ENCODE peak calls at places on chromosomes 12 and 14, in five cellular contexts. One of them, this sample, is unnamed.

GRCh38 chr12:91397866-91398532 is 215.4 kb upstream of the DCN start:
- DNase-seq in GM12891: no peak
- DNase-seq in H1: no peak
- DNase-seq in K562: no peak
- DNase-seq in HepG2: no peak
- DNase-seq in this sample: no peak

GRCh38 chr14:89794096-89794495 is 160.4 kb downstream of the EFCAB11 start:
- DNase-seq in K562: no peak
- DNase-seq in HepG2: no peak
- DNase-seq in H1: no peak
- DNase-seq in GM12891: no peak
- DNase-seq in this sample: no peak

GRCh38 chr12:1634590-1635191 is 5.7 kb downstream of the WNT5B start:
- DNase-seq in K562: peak
- DNase-seq in GM12891: peak
- DNase-seq in HepG2: peak
- DNase-seq in H1: peak
- DNase-seq in this sample: peak

GRCh38 chr14:59925797-59926196 is 5.9 kb downstream of the LRRC9 start:
- DNase-seq in K562: no peak
- DNase-seq in GM12891: no peak
- DNase-seq in HepG2: no peak
- DNase-seq in H1: no peak
- DNase-seq in this sample: no peak

GRCh38 chr14:94305620-94306019 is 12.6 kb upstream of the SERPINA10 start:
- DNase-seq in HepG2: no peak
- DNase-seq in GM12891: no peak
- DNase-seq in H1: no peak
- DNase-seq in K562: no peak
- DNase-seq in this sample: no peak

GRCh38 chr14:61213116-61213720 is 67.9 kb downstream of the TMEM30B start:
- DNase-seq in K562: no peak
- DNase-seq in HepG2: no peak
- DNase-seq in GM12891: no peak
- DNase-seq in H1: no peak
- DNase-seq in this sample: no peak

GRCh38 chr12:111034911-111035577 is 114.7 kb upstream of the MYL2 start:
- DNase-seq in K562: no peak
- DNase-seq in H1: no peak
- DNase-seq in GM12891: no peak
- DNase-seq in HepG2: no peak
- DNase-seq in this sample: no peak

GRCh38 chr14:61524211-61524806 is 171.0 kb upstream of the HIF1A start:
- DNase-seq in HepG2: peak
- DNase-seq in GM12891: no peak
- DNase-seq in K562: no peak
- DNase-seq in H1: no peak
- DNase-seq in this sample: no peak

GRCh38 chr12:8466171-8466692 is 10.5 kb downstream of the CLEC6A start:
- DNase-seq in K562: no peak
- DNase-seq in HepG2: no peak
- DNase-seq in H1: no peak
- DNase-seq in GM12891: no peak
- DNase-seq in this sample: no peak

GRCh38 chr14:81435578-81436295 is 35.6 kb upstream of the STON2 start:
- DNase-seq in H1: no peak
- DNase-seq in HepG2: peak
- DNase-seq in K562: peak
- DNase-seq in GM12891: peak
- DNase-seq in this sample: peak

GRCh38 chr12:57993030-57993429 is 51.7 kb downstream of the ATP23 start:
- DNase-seq in HepG2: no peak
- DNase-seq in K562: no peak
- DNase-seq in GM12891: no peak
- DNase-seq in H1: no peak
- DNase-seq in this sample: no peak

GRCh38 chr12:124695861-124696260 is 128.4 kb upstream of the NCOR2 start:
- DNase-seq in H1: no peak
- DNase-seq in GM12891: no peak
- DNase-seq in HepG2: no peak
- DNase-seq in K562: no peak
- DNase-seq in this sample: no peak

GRCh38 chr14:103161054-103161397 is 37.8 kb downstream of the TNFAIP2 start:
- DNase-seq in H1: no peak
- DNase-seq in HepG2: no peak
- DNase-seq in GM12891: no peak
- DNase-seq in K562: no peak
- DNase-seq in this sample: no peak
- TF ChIP-seq TAF1 in H1: no peak
- TF ChIP-seq TAF1 in HepG2: no peak
- TF ChIP-seq TAF1 in GM12891: no peak
- TF ChIP-seq TAF1 in K562: no peak
- TF ChIP-seq TAF1 in this sample: no peak

DNA sequence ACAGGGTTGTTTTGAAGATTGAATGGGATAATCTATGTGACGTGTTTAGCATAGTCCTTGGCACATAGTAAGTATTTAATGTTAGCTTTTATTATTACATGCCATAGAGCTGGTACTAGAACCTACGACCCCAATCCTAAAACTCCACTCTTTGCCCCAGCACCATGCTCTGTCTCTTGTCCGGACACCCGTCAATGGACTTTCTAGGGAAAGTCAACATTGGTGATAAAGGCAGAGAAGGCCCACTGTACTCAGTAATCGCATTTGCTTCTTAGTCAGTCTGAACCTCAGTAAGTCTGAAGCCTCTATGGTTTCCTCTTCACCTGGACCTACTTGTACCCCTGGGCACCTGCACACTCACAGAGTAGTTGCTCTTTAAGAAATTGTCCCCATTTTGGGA is 153.1 kb upstream of the PRMT8 start:
- DNase-seq in GM12891: no peak
- DNase-seq in K562: no peak
- DNase-seq in H1: no peak
- DNase-seq in HepG2: no peak
- DNase-seq in this sample: no peak
- TF ChIP-seq POLR2A in GM12891: no peak
- TF ChIP-seq POLR2A in K562: no peak
- TF ChIP-seq POLR2A in H1: no peak
- TF ChIP-seq POLR2A in HepG2: no peak
- TF ChIP-seq POLR2A in this sample: no peak

GRCh38 chr14:65225299-65226159 is 123.2 kb upstream of the MAX start:
- DNase-seq in K562: no peak
- DNase-seq in HepG2: no peak
- DNase-seq in GM12891: no peak
- DNase-seq in H1: no peak
- DNase-seq in this sample: no peak

GRCh38 chr14:65226824-65227604 is 124.7 kb upstream of the MAX start:
- DNase-seq in H1: no peak
- DNase-seq in K562: no peak
- DNase-seq in GM12891: no peak
- DNase-seq in HepG2: peak
- DNase-seq in this sample: no peak

GRCh38 chr14:65222434-65222833 is 120.1 kb upstream of the MAX start:
- DNase-seq in HepG2: no peak
- DNase-seq in H1: peak
- DNase-seq in GM12891: peak
- DNase-seq in K562: peak
- DNase-seq in this sample: peak

GRCh38 chr14:65223636-65224035 is 121.3 kb upstream of the MAX start:
- DNase-seq in GM12891: no peak
- DNase-seq in H1: no peak
- DNase-seq in K562: no peak
- DNase-seq in HepG2: no peak
- DNase-seq in this sample: no peak

GRCh38 chr14:65224799-65225198 is 122.5 kb upstream of the MAX start:
- DNase-seq in HepG2: no peak
- DNase-seq in GM12891: no peak
- DNase-seq in K562: no peak
- DNase-seq in H1: no peak
- DNase-seq in this sample: no peak
- TF ChIP-seq TAF1 in HepG2: no peak
- TF ChIP-seq TAF1 in GM12891: no peak
- TF ChIP-seq TAF1 in K562: no peak
- TF ChIP-seq TAF1 in H1: no peak
- TF ChIP-seq TAF1 in this sample: no peak

GRCh38 chr12:120725659-120726509 is at the start of gene ACADS:
- DNase-seq in HepG2: peak
- DNase-seq in GM12891: peak
- DNase-seq in K562: peak
- DNase-seq in H1: no peak
- DNase-seq in this sample: peak
- TF ChIP-seq POLR2A in HepG2: peak
- TF ChIP-seq POLR2A in GM12891: peak
- TF ChIP-seq POLR2A in K562: peak
- TF ChIP-seq POLR2A in H1: peak
- TF ChIP-seq POLR2A in this sample: peak

GRCh38 chr12:27781680-27782079 is 1.6 kb upstream of the MANSC4 start:
- DNase-seq in H1: no peak
- DNase-seq in K562: no peak
- DNase-seq in HepG2: no peak
- DNase-seq in GM12891: no peak
- DNase-seq in this sample: no peak

GRCh38 chr12:27778206-27778605 is 1.8 kb upstream of the KLHL42 start:
- DNase-seq in K562: no peak
- DNase-seq in HepG2: no peak
- DNase-seq in GM12891: no peak
- DNase-seq in H1: no peak
- DNase-seq in this sample: no peak

GRCh38 chr12:27780612-27781408 is 774 bp upstream of the MANSC4 start:
- DNase-seq in GM12891: peak
- DNase-seq in H1: no peak
- DNase-seq in K562: peak
- DNase-seq in HepG2: peak
- DNase-seq in this sample: peak

GRCh38 chr12:27779837-27780611 is at the start of the genes KLHL42 and MANSC4:
- DNase-seq in H1: no peak
- DNase-seq in GM12891: peak
- DNase-seq in K562: peak
- DNase-seq in HepG2: peak
- DNase-seq in this sample: peak

DNA sequence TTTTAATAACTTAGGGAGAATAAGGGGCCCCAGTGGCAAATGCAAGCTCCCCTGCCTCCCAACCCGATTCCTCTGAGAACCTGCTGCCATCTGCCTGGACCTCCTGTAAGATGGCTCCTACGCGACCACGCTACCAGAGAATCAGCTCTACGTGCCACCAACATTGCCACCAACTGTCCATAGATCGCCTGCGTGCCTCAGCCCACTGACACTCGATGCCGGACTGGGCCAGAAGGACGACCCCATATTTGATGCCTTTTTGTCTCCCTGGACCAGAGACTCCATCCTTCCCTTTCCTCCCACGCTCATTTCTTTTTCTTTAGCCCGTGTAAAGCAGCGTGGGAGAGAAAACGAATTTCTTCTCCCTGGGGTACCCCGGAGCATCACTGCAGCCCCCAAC is 617 bp upstream of the KLHL42 start:
- DNase-seq in GM12891: peak
- DNase-seq in H1: no peak
- DNase-seq in HepG2: peak
- DNase-seq in K562: no peak
- DNase-seq in this sample: no peak
- TF ChIP-seq TAF1 in GM12891: peak
- TF ChIP-seq TAF1 in H1: no peak
- TF ChIP-seq TAF1 in HepG2: no peak
- TF ChIP-seq TAF1 in K562: no peak
- TF ChIP-seq TAF1 in this sample: no peak

GRCh38 chr12:18719922-18720321 is 17.9 kb downstream of the PLCZ1 start:
- DNase-seq in GM12891: no peak
- DNase-seq in K562: no peak
- DNase-seq in HepG2: no peak
- DNase-seq in H1: no peak
- DNase-seq in this sample: no peak

GRCh38 chr12:18723752-18724151 is 14.1 kb downstream of the PLCZ1 start:
- DNase-seq in HepG2: no peak
- DNase-seq in H1: no peak
- DNase-seq in GM12891: no peak
- DNase-seq in K562: no peak
- DNase-seq in this sample: no peak

GRCh38 chr12:18716236-18716635 is 21.6 kb downstream of the PLCZ1 start:
- DNase-seq in K562: no peak
- DNase-seq in HepG2: no peak
- DNase-seq in H1: no peak
- DNase-seq in GM12891: no peak
- DNase-seq in this sample: no peak

GRCh38 chr12:18718462-18718861 is 19.4 kb downstream of the PLCZ1 start:
- DNase-seq in GM12891: no peak
- DNase-seq in K562: no peak
- DNase-seq in H1: no peak
- DNase-seq in HepG2: no peak
- DNase-seq in this sample: no peak

GRCh38 chr12:18720690-18721089 is 17.1 kb downstream of the PLCZ1 start:
- DNase-seq in HepG2: no peak
- DNase-seq in GM12891: no peak
- DNase-seq in H1: no peak
- DNase-seq in K562: no peak
- DNase-seq in this sample: no peak
- TF ChIP-seq POLR2A in HepG2: no peak
- TF ChIP-seq POLR2A in GM12891: no peak
- TF ChIP-seq POLR2A in H1: no peak
- TF ChIP-seq POLR2A in K562: no peak
- TF ChIP-seq POLR2A in this sample: no peak

GRCh38 chr14:21911877-21912276 is 238.3 kb upstream of the OR4E1 start:
- DNase-seq in H1: no peak
- DNase-seq in HepG2: no peak
- DNase-seq in GM12891: no peak
- DNase-seq in K562: no peak
- DNase-seq in this sample: no peak

GRCh38 chr14:21915814-21916213 is 242.2 kb upstream of the OR4E1 start:
- DNase-seq in H1: no peak
- DNase-seq in K562: no peak
- DNase-seq in HepG2: peak
- DNase-seq in GM12891: no peak
- DNase-seq in this sample: no peak

GRCh38 chr14:21910260-21910659 is 236.6 kb upstream of the OR4E1 start:
- DNase-seq in HepG2: no peak
- DNase-seq in H1: no peak
- DNase-seq in GM12891: no peak
- DNase-seq in K562: no peak
- DNase-seq in this sample: no peak

GRCh38 chr14:21917699-21918436 is 244.2 kb upstream of the OR4E1 start:
- DNase-seq in H1: no peak
- DNase-seq in HepG2: peak
- DNase-seq in GM12891: no peak
- DNase-seq in K562: peak
- DNase-seq in this sample: no peak

DNA sequence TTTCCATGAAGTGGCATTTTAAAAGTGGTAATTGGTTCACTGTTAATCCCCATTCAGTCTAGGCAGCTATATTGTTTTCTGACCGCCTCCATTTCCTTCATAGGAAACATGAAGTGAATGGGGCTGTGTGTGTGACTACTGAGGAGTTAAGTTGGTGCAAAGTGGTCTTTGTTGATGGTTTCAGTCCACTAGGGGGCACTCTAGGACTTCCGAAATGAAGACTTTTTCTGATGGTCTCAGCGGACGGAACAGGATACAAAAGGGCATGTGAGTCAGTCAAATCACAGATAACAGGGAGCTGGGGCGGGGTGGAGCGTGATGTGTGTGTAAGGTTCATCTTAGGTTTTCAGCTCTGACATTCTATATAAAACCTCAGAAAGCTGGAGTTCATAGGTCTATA is 240.1 kb upstream of the OR4E1 start:
- DNase-seq in K562: peak
- DNase-seq in HepG2: peak
- DNase-seq in H1: peak
- DNase-seq in GM12891: no peak
- DNase-seq in this sample: no peak
- TF ChIP-seq TAF1 in K562: no peak
- TF ChIP-seq TAF1 in HepG2: no peak
- TF ChIP-seq TAF1 in H1: no peak
- TF ChIP-seq TAF1 in GM12891: no peak
- TF ChIP-seq TAF1 in this sample: no peak